ENCODE peak calls at places on chromosomes 2 and 18, in ten cellular contexts. One of them, this sample, is unnamed.

GRCh38 chr2:230327418-230328154 is 593 bp downstream of the SP140L start:
- DNase-seq in vagina: no peak
- DNase-seq in HL-60: peak; percentile 59
- DNase-seq in K562: no peak
- DNase-seq in endothelial cell of umbilical vein: no peak
- DNase-seq in breast epithelium: no peak
- DNase-seq in spleen: no peak
- DNase-seq in HepG2: no peak
- DNase-seq in stomach: no peak
- DNase-seq in HCT116: no peak
- DNase-seq in this sample: no peak

GRCh38 chr2:173086518-173087213 is 11.0 kb downstream of the MAP3K20 start:
- DNase-seq in HL-60: no peak
- DNase-seq in breast epithelium: no peak
- DNase-seq in endothelial cell of umbilical vein: no peak
- DNase-seq in spleen: no peak
- DNase-seq in K562: no peak
- DNase-seq in HCT116: no peak
- DNase-seq in vagina: no peak
- DNase-seq in HepG2: no peak
- DNase-seq in stomach: no peak
- DNase-seq in this sample: no peak

GRCh38 chr2:2749206-2749598 is 418.1 kb upstream of the MYT1L start:
- DNase-seq in endothelial cell of umbilical vein: no peak
- DNase-seq in spleen: peak; percentile 71
- DNase-seq in vagina: no peak
- DNase-seq in stomach: no peak
- DNase-seq in breast epithelium: no peak
- DNase-seq in HCT116: no peak
- DNase-seq in HepG2: no peak
- DNase-seq in HL-60: no peak
- DNase-seq in K562: no peak
- DNase-seq in this sample: no peak

GRCh38 chr2:20148841-20149702 is 75.9 kb downstream of the SDC1 start:
- DNase-seq in vagina: no peak
- DNase-seq in spleen: no peak
- DNase-seq in breast epithelium: no peak
- DNase-seq in stomach: no peak
- DNase-seq in HL-60: no peak
- DNase-seq in endothelial cell of umbilical vein: peak; percentile 87
- DNase-seq in HepG2: no peak
- DNase-seq in K562: no peak
- DNase-seq in HCT116: no peak
- DNase-seq in this sample: peak; percentile 61

GRCh38 chr18:67359868-67360838 is 156.4 kb downstream of the DSEL start:
- DNase-seq in HepG2: peak; percentile 29
- DNase-seq in spleen: no peak
- DNase-seq in endothelial cell of umbilical vein: peak; percentile 97
- DNase-seq in breast epithelium: no peak
- DNase-seq in stomach: no peak
- DNase-seq in K562: no peak
- DNase-seq in HCT116: no peak
- DNase-seq in HL-60: no peak
- DNase-seq in vagina: no peak
- DNase-seq in this sample: no peak

GRCh38 chr2:240822280-240822847 is 2.3 kb upstream of the KIF1A start:
- DNase-seq in spleen: no peak
- DNase-seq in HL-60: no peak
- DNase-seq in HepG2: no peak
- DNase-seq in stomach: no peak
- DNase-seq in endothelial cell of umbilical vein: no peak
- DNase-seq in HCT116: no peak
- DNase-seq in breast epithelium: no peak
- DNase-seq in vagina: no peak
- DNase-seq in K562: no peak
- DNase-seq in this sample: no peak

GRCh38 chr2:56244911-56245530 is 61.2 kb downstream of the CCDC85A start:
- DNase-seq in HL-60: no peak
- DNase-seq in HepG2: no peak
- DNase-seq in breast epithelium: no peak
- DNase-seq in endothelial cell of umbilical vein: no peak
- DNase-seq in stomach: no peak
- DNase-seq in HCT116: no peak
- DNase-seq in K562: no peak
- DNase-seq in vagina: no peak
- DNase-seq in spleen: no peak
- DNase-seq in this sample: no peak

GRCh38 chr18:57575542-57575941 is 11.0 kb downstream of the FECH start:
- DNase-seq in endothelial cell of umbilical vein: no peak
- DNase-seq in HepG2: no peak
- DNase-seq in breast epithelium: no peak
- DNase-seq in stomach: no peak
- DNase-seq in HL-60: no peak
- DNase-seq in K562: no peak
- DNase-seq in HCT116: no peak
- DNase-seq in vagina: no peak
- DNase-seq in spleen: no peak
- DNase-seq in this sample: no peak

GRCh38 chr2:233360771-233361176 is 6.5 kb downstream of the DGKD start:
- DNase-seq in HepG2: peak; percentile 43
- DNase-seq in vagina: no peak
- DNase-seq in K562: no peak
- DNase-seq in HCT116: no peak
- DNase-seq in stomach: no peak
- DNase-seq in breast epithelium: no peak
- DNase-seq in spleen: no peak
- DNase-seq in HL-60: no peak
- DNase-seq in endothelial cell of umbilical vein: peak; percentile 13
- DNase-seq in this sample: peak; percentile 33

GRCh38 chr2:241762933-241763369 is 13.7 kb upstream of the GAL3ST2 start:
- DNase-seq in endothelial cell of umbilical vein: no peak
- DNase-seq in breast epithelium: no peak
- DNase-seq in HepG2: no peak
- DNase-seq in HCT116: no peak
- DNase-seq in HL-60: peak; percentile 70
- DNase-seq in spleen: peak; percentile 81
- DNase-seq in stomach: no peak
- DNase-seq in K562: peak; percentile 43
- DNase-seq in vagina: no peak
- DNase-seq in this sample: no peak

GRCh38 chr2:99863236-99863913 is 279.0 kb downstream of the AFF3 start:
- DNase-seq in vagina: no peak
- DNase-seq in endothelial cell of umbilical vein: no peak
- DNase-seq in HepG2: no peak
- DNase-seq in K562: no peak
- DNase-seq in breast epithelium: no peak
- DNase-seq in spleen: no peak
- DNase-seq in HCT116: no peak
- DNase-seq in stomach: no peak
- DNase-seq in HL-60: no peak
- DNase-seq in this sample: no peak

GRCh38 chr18:10318686-10318960 is 135.8 kb upstream of the APCDD1 start:
- DNase-seq in endothelial cell of umbilical vein: no peak
- DNase-seq in HepG2: no peak
- DNase-seq in stomach: no peak
- DNase-seq in vagina: no peak
- DNase-seq in spleen: no peak
- DNase-seq in HCT116: no peak
- DNase-seq in breast epithelium: no peak
- DNase-seq in HL-60: no peak
- DNase-seq in K562: no peak
- DNase-seq in this sample: peak; percentile 8

DNA sequence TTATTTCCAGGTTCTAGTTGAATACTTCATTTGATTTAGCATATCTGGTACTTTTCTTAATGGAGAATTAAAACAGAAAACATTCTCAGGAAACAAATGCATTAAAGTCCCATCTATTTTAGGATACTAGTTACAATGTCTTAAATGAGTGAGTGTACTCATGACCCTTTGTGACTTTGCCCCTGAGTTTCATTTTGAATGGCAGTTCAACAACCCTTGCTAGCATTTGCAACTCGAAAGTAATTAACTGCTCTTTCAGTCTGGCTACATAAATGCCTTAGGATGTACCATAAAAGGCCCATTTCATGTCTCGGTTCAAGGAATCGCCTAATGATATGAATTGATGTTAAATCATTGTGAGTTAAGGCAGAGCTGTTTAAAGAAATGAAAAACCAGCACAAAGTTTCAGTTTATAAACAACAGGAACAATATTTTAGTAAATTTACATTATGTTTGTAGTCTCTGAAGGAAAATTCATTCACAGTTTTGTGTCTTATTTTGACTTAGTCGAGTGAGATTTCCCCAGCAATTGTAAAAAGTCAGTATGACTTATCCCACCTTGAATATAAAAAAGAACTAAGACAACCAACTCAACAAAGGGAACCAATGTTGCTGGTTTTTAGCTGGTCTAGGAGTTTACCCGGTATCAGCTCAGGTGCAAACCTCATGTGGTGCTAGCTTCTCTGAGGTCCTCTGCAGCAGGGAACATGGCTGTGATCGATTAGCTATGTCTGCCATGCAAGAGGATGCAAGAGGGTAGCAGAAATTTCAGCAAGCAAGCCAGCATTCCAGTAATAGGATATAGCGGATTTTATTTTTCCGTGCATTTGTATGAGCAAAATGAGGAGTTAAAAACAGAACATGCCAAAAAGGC is 386.2 kb downstream of the PTPRM start:
- DNase-seq in stomach: no peak
- DNase-seq in vagina: no peak
- DNase-seq in spleen: no peak
- DNase-seq in breast epithelium: no peak
- DNase-seq in HL-60: no peak
- DNase-seq in K562: no peak
- DNase-seq in HCT116: no peak
- DNase-seq in endothelial cell of umbilical vein: no peak
- DNase-seq in HepG2: no peak
- DNase-seq in this sample: no peak
- H3K4me3 ChIP-seq in stomach: no peak overlapping the region
- H3K4me3 ChIP-seq in vagina: no peak overlapping the region
- H3K4me3 ChIP-seq in spleen: no peak overlapping the region
- H3K4me3 ChIP-seq in breast epithelium: no peak overlapping the region
- H3K4me3 ChIP-seq in HL-60: no peak overlapping the region
- H3K4me3 ChIP-seq in K562: no peak overlapping the region
- H3K4me3 ChIP-seq in HCT116: no peak overlapping the region
- H3K4me3 ChIP-seq in endothelial cell of umbilical vein: no peak overlapping the region
- H3K4me3 ChIP-seq in HepG2: no peak overlapping the region
- H3K4me3 ChIP-seq in this sample: no peak overlapping the region

GRCh38 chr18:70422061-70422965 is 133.5 kb downstream of the SOCS6 start:
- DNase-seq in breast epithelium: no peak
- DNase-seq in K562: no peak
- DNase-seq in HCT116: peak; percentile 94
- DNase-seq in stomach: peak; percentile 80
- DNase-seq in HepG2: peak; percentile 35
- DNase-seq in HL-60: peak; percentile 67
- DNase-seq in spleen: no peak
- DNase-seq in endothelial cell of umbilical vein: peak; percentile 99
- DNase-seq in vagina: no peak
- DNase-seq in this sample: no peak
- TF ChIP-seq POLR2AphosphoS5 in breast epithelium: peak; percentile 79
- TF ChIP-seq POLR2AphosphoS5 in K562: no peak
- TF ChIP-seq POLR2AphosphoS5 in HCT116: peak; percentile 51
- TF ChIP-seq POLR2AphosphoS5 in stomach: peak; percentile 72
- TF ChIP-seq POLR2AphosphoS5 in HepG2: no peak
- TF ChIP-seq POLR2AphosphoS5 in HL-60: no peak
- TF ChIP-seq POLR2AphosphoS5 in spleen: no peak
- TF ChIP-seq POLR2AphosphoS5 in endothelial cell of umbilical vein: peak; percentile 81
- TF ChIP-seq POLR2AphosphoS5 in vagina: peak; percentile 42
- TF ChIP-seq POLR2AphosphoS5 in this sample: no peak

DNA sequence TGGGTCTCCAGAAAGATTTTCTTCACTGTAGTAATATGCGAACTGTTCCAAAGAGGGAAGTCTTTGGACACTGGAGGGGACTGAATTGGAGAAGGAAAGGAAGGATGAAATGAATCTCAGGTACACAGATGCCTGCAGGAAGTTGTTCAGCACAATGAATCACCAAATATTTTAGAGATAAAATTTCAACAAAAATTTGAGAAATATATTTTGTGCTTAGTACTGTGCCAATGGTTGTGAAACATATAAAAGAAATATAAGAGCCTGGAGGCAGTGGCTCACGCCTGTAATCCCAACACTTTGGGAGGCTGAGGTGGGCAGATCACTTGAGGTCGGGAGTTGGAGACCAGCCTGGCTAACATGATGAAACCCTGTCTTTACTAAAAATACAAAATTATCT is 3.2 kb downstream of the ELMOD3 start:
- DNase-seq in spleen: no peak
- DNase-seq in stomach: no peak
- DNase-seq in HCT116: no peak
- DNase-seq in endothelial cell of umbilical vein: no peak
- DNase-seq in HL-60: no peak
- DNase-seq in K562: no peak
- DNase-seq in HepG2: no peak
- DNase-seq in breast epithelium: no peak
- DNase-seq in vagina: no peak
- DNase-seq in this sample: no peak
- H3K4me3 ChIP-seq in spleen: no peak overlapping the region
- H3K4me3 ChIP-seq in stomach: no peak overlapping the region
- H3K4me3 ChIP-seq in HCT116: no peak overlapping the region
- H3K4me3 ChIP-seq in endothelial cell of umbilical vein: no peak overlapping the region
- H3K4me3 ChIP-seq in HL-60: no peak overlapping the region
- H3K4me3 ChIP-seq in K562: no peak overlapping the region
- H3K4me3 ChIP-seq in HepG2: no peak overlapping the region
- H3K4me3 ChIP-seq in breast epithelium: no peak overlapping the region
- H3K4me3 ChIP-seq in vagina: no peak overlapping the region
- H3K4me3 ChIP-seq in this sample: no peak overlapping the region

GRCh38 chr2:181649436-181649979 is 7.4 kb downstream of the CERKL start:
- DNase-seq in HepG2: no peak
- DNase-seq in endothelial cell of umbilical vein: no peak
- DNase-seq in vagina: no peak
- DNase-seq in stomach: no peak
- DNase-seq in HCT116: no peak
- DNase-seq in HL-60: no peak
- DNase-seq in K562: no peak
- DNase-seq in spleen: no peak
- DNase-seq in breast epithelium: no peak
- DNase-seq in this sample: no peak
- TF ChIP-seq POLR2AphosphoS5 in HepG2: no peak
- TF ChIP-seq POLR2AphosphoS5 in endothelial cell of umbilical vein: no peak
- TF ChIP-seq POLR2AphosphoS5 in vagina: no peak
- TF ChIP-seq POLR2AphosphoS5 in stomach: no peak
- TF ChIP-seq POLR2AphosphoS5 in HCT116: no peak
- TF ChIP-seq POLR2AphosphoS5 in HL-60: no peak
- TF ChIP-seq POLR2AphosphoS5 in K562: no peak
- TF ChIP-seq POLR2AphosphoS5 in spleen: no peak
- TF ChIP-seq POLR2AphosphoS5 in breast epithelium: no peak
- TF ChIP-seq POLR2AphosphoS5 in this sample: no peak